ENCODE peak calls at places on chromosomes 3 and 15, in eight cellular contexts. W is T-helper 17 cell; Y is naive thymus-derived CD4-positive, alpha-beta T cell; J is kidney epithelial cell; G is fibroblast of pulmonary artery; N is neural progenitor cell; H is NCI-H1417; X is HTR-8/SVneo. V is an unnamed sample.

GRCh38 chr15:41233367-41233771 is 2.3 kb downstream of the CHP1 start:
- DNase-seq in H (no peak), G (peak), N (no peak), X (no peak), W (no peak), Y (no peak), J (peak), V (peak)

GRCh38 chr3:46208167-46208704 is at the start of gene CCR1:
- DNase-seq in J (no peak), H (no peak), X (peak), G (peak), Y (no peak), W (no peak), N (peak), V (peak)

GRCh38 chr15:22866066-22866465 is 27.6 kb downstream of the NIPA2 start:
- DNase-seq in X (no peak), H (no peak), J (no peak), N (no peak), G (peak), W (no peak), Y (no peak), V (no peak)

GRCh38 chr3:44845528-44846520 is 15.9 kb upstream of the TMEM42 start:
- DNase-seq in H (no peak), G (peak), X (no peak), N (no peak), W (no peak), Y (no peak), J (no peak), V (no peak)

GRCh38 chr3:23601020-23601822 is 204.5 kb upstream of the UBE2E1 start:
- DNase-seq in G (peak), X (no peak), Y (no peak), W (no peak), H (no peak), N (no peak), J (peak), V (no peak)

GRCh38 chr3:138960417-138960852 is 13.4 kb downstream of the FOXL2NB start:
- DNase-seq in H (no peak), N (no peak), J (no peak), Y (no peak), G (no peak), W (no peak), X (no peak), V (no peak)

GRCh38 chr3:127134887-127135240 is 58.1 kb upstream of the PRR23E start:
- DNase-seq in W (no peak), G (no peak), N (no peak), X (no peak), H (no peak), J (no peak), Y (no peak), V (no peak)

GRCh38 chr3:32147509-32147908 is 41.1 kb downstream of the GPD1L start:
- DNase-seq in W (no peak), Y (no peak), J (no peak), X (no peak), G (no peak), N (no peak), H (no peak), V (no peak)

GRCh38 chr3:65996605-65997004 is 42.1 kb downstream of the MAGI1 start:
- DNase-seq in G (peak), Y (no peak), X (no peak), J (peak), H (no peak), W (no peak), N (no peak), V (no peak)

V was measured in activated CD4-positive, alpha-beta memory T cell treated with anti-CD3 and anti-CD28 coated beads for 36 hours.